ENCODE peak calls at places on chromosomes 12 and 14, in six cellular contexts. R is H1, T is K562, K is HCT116, G is HepG2, H is GM12878. L is an unnamed sample. For H3K27me3, the result is how much of the 10 kb centered on the place peaks cover.

GRCh38 chr12:558595-558994 is 98.9 kb downstream of the B4GALNT3 start:
- DNase-seq in R (no peak), T (no peak), K (no peak), G (no peak), H (no peak), L (no peak)

GRCh38 chr12:78684419-78684818 is 180.2 kb upstream of the SYT1 start:
- DNase-seq in R (no peak), T (no peak), K (no peak), G (no peak), H (no peak), L (no peak)

GRCh38 chr14:73714656-73715081 is 485 bp upstream of the PNMA1 start:
- DNase-seq in R (no peak), T (no peak), K (no peak), G (no peak), H (no peak), L (no peak)

GRCh38 chr14:104655128-104655848 is 34.1 kb upstream of the INF2 start:
- DNase-seq in R (no peak), T (no peak), K (no peak), G (no peak), H (no peak), L (no peak)

GRCh38 chr14:99156026-99156425 is 116.0 kb downstream of the BCL11B start:
- DNase-seq in R (no peak), T (no peak), K (no peak), G (no peak), H (no peak), L (no peak)

GRCh38 chr12:34605955-34606748 is 583.9 kb downstream of the ALG10 start:
- DNase-seq in R (no peak), T (peak), K (no peak), G (no peak), H (no peak), L (no peak)

GRCh38 chr14:59328410-59328809 is 136.8 kb downstream of the GPR135 start:
- DNase-seq in R (no peak), T (no peak), K (no peak), G (peak), H (no peak), L (no peak)

GRCh38 chr12:11651785-11652184 is 2.3 kb downstream of the ETV6 start:
- DNase-seq in R (no peak), T (no peak), K (no peak), G (no peak), H (no peak), L (no peak)

GRCh38 chr14:90809530-90810312 is 6.5 kb downstream of the TTC7B start:
- DNase-seq in R (no peak), T (no peak), K (no peak), G (no peak), H (no peak), L (no peak)

GRCh38 chr12:95820096-95820703 is 29.6 kb upstream of the NTN4 start:
- DNase-seq in R (no peak), T (peak), K (peak), G (peak), H (no peak), L (no peak)

GRCh38 chr14:36661506-36662257 is at the start of gene PAX9:
- DNase-seq in R (peak), T (peak), K (peak), G (peak), H (peak), L (peak)

GRCh38 chr12:7079826-7080125 is 12.5 kb downstream of the C1R start:
- DNase-seq in R (no peak), T (no peak), K (no peak), G (no peak), H (no peak), L (no peak)

DNA sequence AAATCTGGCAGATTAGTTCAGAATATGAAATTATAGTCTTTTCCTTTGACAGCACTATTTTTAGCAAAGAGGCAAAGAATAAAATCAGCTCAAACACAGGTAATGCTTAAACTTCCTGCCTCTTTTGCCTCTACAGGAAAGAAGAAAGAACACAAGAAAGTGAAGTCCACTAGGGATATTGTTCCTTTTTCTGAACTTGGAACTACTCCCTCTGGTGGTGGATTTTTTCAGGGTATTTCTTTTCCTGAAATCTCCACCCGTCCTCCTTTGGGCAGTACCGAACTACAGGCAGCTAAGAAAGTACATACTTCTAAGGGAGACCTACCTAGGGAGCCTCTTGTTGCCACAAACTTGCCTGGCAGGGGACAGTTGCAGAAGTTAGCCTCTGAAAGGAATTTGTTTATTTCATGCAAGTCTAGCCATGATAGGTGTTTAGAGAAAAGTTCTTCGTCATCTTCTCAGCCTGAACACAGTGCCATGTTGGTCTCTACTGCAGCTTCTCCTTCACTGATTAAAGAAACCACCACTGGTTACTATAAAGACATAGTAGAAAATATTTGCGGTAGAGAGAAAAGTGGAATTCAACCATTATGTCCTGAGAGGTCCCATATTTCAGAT is 17.4 kb downstream of the TMPO start:
- DNase-seq in R (no peak), T (peak), K (peak), G (peak), H (no peak), L (peak)
- TF ChIP-seq ZNF274 in R (no peak), T (no peak), K (no peak), G (no peak), H (no peak), L (no peak)

GRCh38 chr12:132239392-132239791 is 90.0 kb downstream of the GALNT9 start:
- DNase-seq in R (no peak), T (no peak), K (no peak), G (no peak), H (no peak), L (no peak)
- H3K4me3 ChIP-seq in R (no peak), T (no peak), K (no peak), G (no peak), H (no peak), L (no peak)

GRCh38 chr12:113649256-113649830 is 177.7 kb upstream of the LHX5 start:
- DNase-seq in R (no peak), T (peak), K (no peak), G (no peak), H (no peak), L (no peak)

GRCh38 chr12:113655479-113655878 is 183.8 kb upstream of the LHX5 start:
- DNase-seq in R (no peak), T (no peak), K (no peak), G (no peak), H (no peak), L (no peak)

GRCh38 chr12:113647048-113647447 is 175.4 kb upstream of the LHX5 start:
- DNase-seq in R (no peak), T (peak), K (peak), G (peak), H (no peak), L (no peak)

GRCh38 chr12:113651662-113652061 is 180.0 kb upstream of the LHX5 start:
- DNase-seq in R (no peak), T (no peak), K (no peak), G (no peak), H (no peak), L (no peak)

GRCh38 chr12:113650476-113650875 is 178.8 kb upstream of the LHX5 start:
- DNase-seq in R (no peak), T (no peak), K (no peak), G (no peak), H (no peak), L (no peak)
- H3K27me3 ChIP-seq in R (under half), T (under half), K (under half), G (under half), H (under half), L (under half)

DNA sequence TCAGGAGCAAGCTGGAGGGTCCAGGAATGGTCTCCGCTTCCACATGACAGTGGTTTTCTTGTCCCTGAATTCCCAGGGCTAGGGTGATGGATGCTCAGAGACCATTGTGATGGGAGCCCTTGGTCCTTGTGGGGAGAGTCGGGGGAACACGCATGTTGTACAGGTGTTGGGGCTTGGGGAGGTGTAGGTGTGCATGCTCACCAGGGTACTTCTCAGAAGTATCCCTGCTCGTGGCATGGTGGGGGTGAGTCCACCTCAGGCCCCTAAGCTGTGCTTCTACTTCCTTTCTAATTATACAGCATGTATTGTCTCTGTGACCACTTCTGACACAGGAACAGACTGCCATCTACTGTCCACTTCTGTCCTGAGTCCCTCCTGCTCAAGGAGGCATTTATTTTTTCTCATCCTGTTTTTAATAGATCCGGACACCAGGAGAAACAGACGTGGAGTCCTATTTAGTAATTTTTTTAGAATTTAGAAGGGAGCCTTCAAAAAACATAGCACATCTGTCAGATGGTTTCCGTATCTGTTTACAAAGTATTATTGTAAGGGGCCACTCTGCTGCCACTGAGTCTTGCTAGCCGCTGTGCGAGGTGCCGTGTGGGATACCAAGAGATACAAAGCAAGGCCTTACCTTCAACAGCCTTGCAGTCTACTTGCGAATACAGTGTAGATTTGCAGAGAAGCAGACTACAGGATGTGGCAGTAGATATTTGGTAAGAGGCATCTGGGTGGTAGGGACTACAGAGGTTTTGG is 10.5 kb downstream of the NTF3 start:
- DNase-seq in R (no peak), T (peak), K (peak), G (peak), H (no peak), L (no peak)
- TF ChIP-seq ZNF274 in R (no peak), T (no peak), K (no peak), G (no peak), H (no peak), L (no peak)

GRCh38 chr12:110940296-110940695 is 19.9 kb upstream of the MYL2 start:
- DNase-seq in R (no peak), T (no peak), K (no peak), G (no peak), H (no peak), L (no peak)

GRCh38 chr12:110934093-110934852 is 13.9 kb upstream of the MYL2 start:
- DNase-seq in R (no peak), T (no peak), K (peak), G (peak), H (no peak), L (peak)

GRCh38 chr12:110935588-110935987 is 15.2 kb upstream of the MYL2 start:
- DNase-seq in R (no peak), T (no peak), K (no peak), G (no peak), H (no peak), L (no peak)

GRCh38 chr12:110936367-110937103 is 16.2 kb upstream of the MYL2 start:
- DNase-seq in R (no peak), T (no peak), K (no peak), G (no peak), H (no peak), L (no peak)

GRCh38 chr12:110937104-110937641 is 16.8 kb upstream of the MYL2 start:
- DNase-seq in R (peak), T (peak), K (peak), G (peak), H (no peak), L (peak)
- H3K4me3 ChIP-seq in R (peak), T (no peak), K (peak), G (no peak), H (no peak), L (peak)

DNA sequence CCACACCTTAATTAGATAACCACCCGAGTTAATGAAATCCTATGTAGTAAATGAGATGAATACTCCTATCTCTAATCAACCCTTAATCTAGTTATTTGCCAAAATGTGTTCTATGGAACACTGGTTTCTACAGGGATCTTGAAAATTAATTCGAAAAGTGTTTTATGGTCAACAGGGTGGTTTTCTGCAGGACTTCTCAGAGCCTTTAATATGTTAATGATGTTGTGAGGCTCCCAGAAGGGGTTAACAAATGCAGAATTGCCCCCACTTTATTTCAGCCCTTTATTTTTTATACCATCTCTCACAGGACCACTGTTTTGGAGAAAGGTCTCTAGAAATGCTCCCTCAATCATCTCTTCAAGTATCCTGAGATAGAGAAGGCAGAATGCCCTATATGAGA is 153.1 kb upstream of the RPH3A start:
- DNase-seq in R (no peak), T (no peak), K (no peak), G (no peak), H (no peak), L (no peak)
- H3K27me3 ChIP-seq in R (under half), T (under half), K (half or more), G (under half), H (under half), L (under half)

GRCh38 chr12:62789856-62790255 is 145.1 kb downstream of the PPM1H start:
- DNase-seq in R (no peak), T (no peak), K (no peak), G (no peak), H (no peak), L (no peak)
- TF ChIP-seq ZNF274 in R (no peak), T (no peak), K (no peak), G (no peak), H (no peak), L (no peak)

GRCh38 chr14:45902241-45902640 is 649.2 kb upstream of the MIS18BP1 start:
- DNase-seq in R (no peak), T (no peak), K (no peak), G (no peak), H (no peak), L (no peak)

GRCh38 chr14:45904313-45904712 is 651.3 kb upstream of the MIS18BP1 start:
- DNase-seq in R (no peak), T (no peak), K (no peak), G (no peak), H (no peak), L (no peak)

GRCh38 chr14:45905672-45906071 is 652.7 kb upstream of the MIS18BP1 start:
- DNase-seq in R (no peak), T (no peak), K (no peak), G (no peak), H (no peak), L (no peak)

GRCh38 chr14:45907782-45908181 is 654.8 kb upstream of the MIS18BP1 start:
- DNase-seq in R (no peak), T (no peak), K (no peak), G (no peak), H (no peak), L (no peak)

DNA sequence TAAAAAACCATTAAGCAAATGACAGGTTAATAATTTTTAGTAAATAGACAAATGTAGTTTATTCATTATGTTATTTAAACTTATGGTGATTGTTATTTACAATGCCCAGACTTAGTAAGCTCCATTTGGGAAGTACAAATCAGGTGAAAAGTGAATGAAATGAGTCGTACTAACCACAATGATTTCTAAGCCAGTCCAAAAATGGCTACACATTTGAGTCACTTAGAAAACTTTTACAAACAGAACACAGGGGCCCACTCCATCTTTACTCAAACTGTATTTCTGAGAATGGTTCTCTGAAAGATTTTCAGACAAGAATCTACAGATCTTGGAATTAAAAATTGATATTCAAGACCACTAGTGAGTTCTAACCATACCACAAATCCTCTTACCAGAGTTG is 653.3 kb upstream of the MIS18BP1 start:
- DNase-seq in R (no peak), T (no peak), K (no peak), G (no peak), H (peak), L (no peak)
- H3K4me3 ChIP-seq in R (no peak), T (no peak), K (no peak), G (no peak), H (no peak), L (no peak)